ENCODE peak calls at places on chromosome X, in ten cellular contexts. U is A549, A is ovary, T is tibial nerve, Q is esophagus muscularis mucosa, V is suprapubic skin, G is SK-N-SH, B is transverse colon, I is H1, C is sigmoid colon. L is an unnamed sample.
A peak's percentile ranks its signal among the peaks of the same experiment; 100 is the strongest.

GRCh38 chrX:56813318-56813837 is 84.3 kb downstream of the NBDY start:
- DNase-seq in I (no peak), C (no peak), A (no peak), T (no peak), G (no peak), B (no peak), U (no peak), Q (no peak), V (no peak), L (no peak)

GRCh38 chrX:72130762-72131231 is 918 bp downstream of the RTL5 start:
- DNase-seq in T (no peak), I (no peak), A (no peak), V (no peak), U (no peak), C (no peak), B (no peak), Q (no peak), G (no peak), L (no peak)

GRCh38 chrX:6226646-6227444 is 1.8 kb downstream of the NLGN4X start:
- DNase-seq in G (peak; percentile 68), U (no peak), B (no peak), Q (no peak), A (peak; percentile 43), V (no peak), I (no peak), T (no peak), C (no peak), L (no peak)

GRCh38 chrX:53798281-53798680 is 111.8 kb upstream of the HUWE1 start:
- DNase-seq in U (no peak), T (no peak), G (no peak), C (no peak), B (no peak), A (no peak), Q (no peak), V (no peak), I (no peak), L (no peak)

GRCh38 chrX:156003486-156004185 is 6.1 kb downstream of the IL9R start:
- DNase-seq in I (no peak), A (no peak), G (no peak), T (no peak), U (no peak), C (no peak), V (no peak), Q (peak; percentile 87), B (no peak), L (no peak)

GRCh38 chrX:33324099-33324498 is 112.8 kb upstream of the DMD start:
- DNase-seq in A (no peak), U (no peak), B (no peak), V (no peak), Q (no peak), T (no peak), I (no peak), C (no peak), G (no peak), L (no peak)

GRCh38 chrX:96685205-96686099 is 810 bp downstream of the DIAPH2 start:
- DNase-seq in B (peak; percentile 45), G (peak; percentile 39), C (peak; percentile 68), I (no peak), A (peak; percentile 47), Q (peak; percentile 91), U (no peak), V (peak; percentile 67), T (no peak), L (peak; percentile 35)

GRCh38 chrX:102345916-102346315 is 93.9 kb downstream of the NXF2B start:
- DNase-seq in G (peak; percentile 61), V (peak; percentile 78), C (peak; percentile 75), U (peak; percentile 2), B (peak; percentile 70), T (peak; percentile 57), Q (no peak), I (no peak), A (peak; percentile 46), L (peak; percentile 78)

GRCh38 chrX:40537310-40537709 is 43.5 kb upstream of the ATP6AP2 start:
- DNase-seq in C (no peak), G (no peak), B (no peak), I (no peak), A (no peak), T (no peak), V (no peak), U (no peak), Q (no peak), L (no peak)

GRCh38 chrX:2484232-2484631 is 16.5 kb downstream of the DHRSX start:
- DNase-seq in C (no peak), U (no peak), B (no peak), V (no peak), Q (no peak), A (no peak), I (no peak), G (no peak), T (no peak), L (no peak)

GRCh38 chrX:139692908-139693307 is 15.1 kb downstream of the MCF2 start:
- DNase-seq in G (no peak), C (no peak), B (no peak), V (no peak), Q (no peak), U (no peak), A (no peak), I (no peak), T (no peak), L (no peak)
- TF ChIP-seq EP300 in G (no peak), C (no peak), B (no peak), V (no peak), Q (no peak), U (no peak), A (no peak), I (no peak), T (no peak), L (no peak)

DNA sequence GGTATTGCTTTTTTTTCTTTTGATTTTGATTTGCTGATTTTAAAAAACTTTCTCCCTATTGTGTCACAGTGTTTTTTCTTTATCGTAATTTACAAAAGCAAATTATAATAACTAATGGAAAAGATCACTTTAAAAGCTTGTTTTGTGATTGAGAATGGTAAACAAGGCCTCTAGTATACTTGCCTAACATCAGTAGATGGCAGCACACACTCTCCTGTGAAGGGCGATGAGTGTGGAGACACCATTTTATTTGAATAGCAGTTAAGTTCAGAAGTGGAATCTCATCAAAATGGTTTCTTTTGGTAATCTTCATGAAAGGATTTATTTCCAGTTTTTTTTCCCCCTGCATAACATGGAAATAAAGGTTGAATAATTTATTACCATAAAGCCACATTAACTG is 72.3 kb downstream of the PAK3 start:
- DNase-seq in I (no peak), C (no peak), V (no peak), U (no peak), A (no peak), B (no peak), Q (no peak), T (no peak), G (peak; percentile 3), L (no peak)
- TF ChIP-seq CTCF in I (peak; percentile 46), C (no peak), V (no peak), U (peak; percentile 8), A (no peak), B (no peak), Q (no peak), T (no peak), G (peak; percentile 40), L (no peak)

GRCh38 chrX:47098746-47099145 is 20.5 kb downstream of the RGN start:
- DNase-seq in V (no peak), A (no peak), Q (no peak), G (no peak), U (no peak), I (no peak), B (no peak), T (no peak), C (no peak), L (no peak)

GRCh38 chrX:47097018-47097417 is 18.8 kb downstream of the RGN start:
- DNase-seq in I (no peak), G (no peak), U (no peak), V (no peak), A (no peak), Q (no peak), C (no peak), B (no peak), T (no peak), L (no peak)

GRCh38 chrX:47093860-47094259 is 15.6 kb downstream of the RGN start:
- DNase-seq in C (no peak), T (no peak), Q (no peak), B (no peak), G (no peak), U (no peak), A (no peak), V (no peak), I (no peak), L (no peak)

GRCh38 chrX:47091149-47091775 is 13.0 kb downstream of the RGN start:
- DNase-seq in I (no peak), U (no peak), Q (no peak), B (no peak), T (no peak), G (no peak), V (no peak), C (no peak), A (no peak), L (no peak)

DNA sequence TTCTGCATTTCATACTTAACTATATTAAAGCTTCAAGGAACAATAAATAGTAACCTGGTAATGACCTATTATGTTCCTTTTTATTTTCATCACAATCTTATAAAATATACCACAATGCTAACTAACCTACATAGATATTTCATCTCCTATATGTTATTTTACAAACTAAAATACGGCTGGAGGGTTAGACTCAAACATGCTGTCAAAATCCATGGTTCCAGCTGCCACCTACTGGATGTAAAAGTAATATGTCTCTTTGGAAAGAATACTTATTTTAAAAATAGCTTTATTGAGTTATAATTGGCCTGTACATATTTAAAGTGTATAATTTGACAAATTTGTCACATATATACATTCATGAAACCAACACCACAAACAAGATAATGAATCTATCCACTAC is 15.0 kb downstream of the RGN start:
- DNase-seq in G (peak; percentile 26), I (no peak), T (no peak), C (no peak), V (no peak), B (no peak), Q (no peak), U (peak; percentile 35), A (no peak), L (no peak)
- TF ChIP-seq EP300 in G (no peak), I (no peak), T (no peak), C (no peak), V (no peak), B (no peak), Q (no peak), U (no peak), A (no peak), L (no peak)

GRCh38 chrX:112513154-112513553 is 166.6 kb downstream of the LHFPL1 start:
- DNase-seq in A (no peak), G (no peak), T (no peak), B (no peak), I (no peak), U (no peak), Q (no peak), V (no peak), C (no peak), L (no peak)

GRCh38 chrX:112510629-112511028 is 169.1 kb downstream of the LHFPL1 start:
- DNase-seq in V (no peak), Q (no peak), U (no peak), I (no peak), A (no peak), T (no peak), C (no peak), B (no peak), G (no peak), L (no peak)

DNA sequence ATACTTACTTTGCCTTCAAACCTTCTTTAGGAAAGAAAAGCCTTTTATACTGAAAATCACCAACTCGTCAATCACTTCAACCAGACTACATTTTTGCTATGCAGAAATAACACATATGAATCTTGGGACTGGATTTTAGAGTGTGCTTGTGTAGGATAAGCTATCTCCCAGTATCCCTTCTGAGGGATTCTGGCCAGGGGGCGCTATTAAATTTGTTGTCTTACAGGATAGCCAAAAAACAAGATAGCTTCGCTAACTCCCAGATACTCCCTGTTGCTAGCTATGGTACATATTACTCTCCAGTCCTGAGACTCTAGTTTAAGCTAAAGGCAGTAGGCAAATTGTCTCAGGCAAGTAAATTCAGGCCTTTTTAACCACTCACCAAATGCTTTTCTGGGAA is 167.2 kb downstream of the LHFPL1 start:
- DNase-seq in A (no peak), Q (no peak), G (no peak), V (no peak), B (no peak), I (no peak), T (no peak), U (no peak), C (no peak), L (no peak)
- TF ChIP-seq CTCF in A (no peak), Q (no peak), G (peak; percentile 29), V (no peak), B (no peak), I (peak; percentile 24), T (no peak), U (no peak), C (no peak), L (no peak)